ENCODE peak calls at places on chromosomes 12 and 14, in ten cellular contexts. W is cardiac muscle cell, T is breast epithelium, O is BJ, P is astrocyte of the spinal cord, V is fibroblast of mammary gland, G is HFF-Myc, J is astrocyte, A is psoas muscle, X is tibial artery. I is an unnamed sample.

GRCh38 chr12:74644681-74645080 is 107.0 kb downstream of the ATXN7L3B start:
- DNase-seq in X (no peak), G (no peak), W (no peak), V (no peak), J (no peak), T (no peak), A (no peak), O (no peak), P (no peak), I (no peak)

GRCh38 chr12:14886271-14886670 is 617 bp upstream of the MGP start:
- DNase-seq in P (no peak), X (no peak), O (no peak), W (no peak), J (no peak), A (no peak), T (no peak), G (no peak), V (no peak), I (no peak)

GRCh38 chr14:42110167-42110566 is 503.5 kb downstream of the LRFN5 start:
- DNase-seq in G (peak), V (peak), J (peak), A (no peak), W (peak), X (no peak), O (no peak), T (no peak), P (peak), I (peak)

GRCh38 chr12:14554281-14555008 is 13.2 kb downstream of the PLBD1 start:
- DNase-seq in W (peak), G (no peak), X (peak), T (peak), O (no peak), A (peak), V (peak), P (no peak), J (no peak), I (no peak)

GRCh38 chr12:66092559-66093269 is 37.8 kb downstream of the LLPH start:
- DNase-seq in W (peak), T (no peak), X (no peak), G (no peak), A (no peak), J (no peak), V (peak), P (peak), O (no peak), I (no peak)

GRCh38 chr12:94561943-94562411 is 88.4 kb downstream of the TMCC3 start:
- DNase-seq in O (no peak), J (no peak), A (peak), P (peak), T (peak), X (no peak), V (no peak), W (no peak), G (no peak), I (no peak)

GRCh38 chr12:124573839-124574786 is 6.7 kb upstream of the NCOR2 start:
- DNase-seq in T (no peak), A (no peak), X (no peak), O (no peak), V (no peak), G (no peak), W (no peak), P (no peak), J (no peak), I (no peak)

GRCh38 chr14:54675236-54676125 is 108.6 kb downstream of the SAMD4A start:
- DNase-seq in V (no peak), G (no peak), P (peak), A (no peak), X (no peak), O (no peak), W (no peak), J (no peak), T (no peak), I (no peak)

GRCh38 chr12:45213107-45213506 is 2.8 kb upstream of the ANO6 start:
- DNase-seq in J (no peak), G (no peak), P (no peak), W (no peak), T (no peak), V (no peak), O (no peak), A (no peak), X (no peak), I (no peak)

GRCh38 chr12:106291342-106291741 is 11.2 kb upstream of the TCP11L2 start:
- DNase-seq in A (no peak), V (no peak), W (peak), X (no peak), J (no peak), O (no peak), G (no peak), T (no peak), P (no peak), I (no peak)

GRCh38 chr12:47747115-47747514 is 11.6 kb downstream of the RAPGEF3 start:
- DNase-seq in W (no peak), V (no peak), A (no peak), P (no peak), O (no peak), T (no peak), G (no peak), J (no peak), X (no peak), I (no peak)

GRCh38 chr12:5193569-5193968 is 149.9 kb downstream of the KCNA5 start:
- DNase-seq in T (no peak), X (no peak), J (no peak), V (no peak), W (no peak), A (no peak), P (no peak), G (no peak), O (no peak), I (no peak)

GRCh38 chr12:27573972-27574371 is 50.0 kb downstream of the PPFIBP1 start:
- DNase-seq in A (no peak), T (no peak), P (peak), V (peak), J (peak), X (no peak), O (peak), G (peak), W (peak), I (peak)

GRCh38 chr14:51865953-51866747 is 5.7 kb downstream of the GNG2 start:
- DNase-seq in G (no peak), A (no peak), W (no peak), T (no peak), V (no peak), X (no peak), O (no peak), P (no peak), J (no peak), I (no peak)

GRCh38 chr14:24909523-24910302 is 140.2 kb downstream of the STXBP6 start:
- DNase-seq in T (no peak), V (no peak), J (no peak), O (no peak), G (no peak), A (no peak), W (no peak), X (no peak), P (no peak), I (no peak)

GRCh38 chr12:27782481-27782880 is 2.4 kb upstream of the MANSC4 start:
- DNase-seq in O (no peak), X (no peak), A (no peak), G (no peak), T (no peak), P (no peak), J (no peak), V (no peak), W (no peak), I (no peak)

GRCh38 chr12:114834621-114835020 is 150.6 kb upstream of the TBX3 start:
- DNase-seq in O (no peak), J (peak), V (peak), P (peak), A (no peak), W (peak), X (no peak), T (no peak), G (peak), I (no peak)

GRCh38 chr12:89051065-89051677 is 301.1 kb downstream of the DUSP6 start:
- DNase-seq in V (peak), X (no peak), J (peak), G (no peak), O (peak), A (no peak), W (peak), T (no peak), P (peak), I (no peak)

GRCh38 chr12:34291001-34291400 is 268.7 kb downstream of the ALG10 start:
- DNase-seq in X (no peak), O (no peak), P (no peak), W (no peak), V (no peak), A (no peak), G (no peak), T (no peak), J (no peak), I (no peak)

GRCh38 chr14:55430024-55430690 is 10.3 kb downstream of the TBPL2 start:
- DNase-seq in J (peak), X (no peak), A (no peak), W (peak), P (peak), G (peak), O (peak), V (peak), T (no peak), I (no peak)

GRCh38 chr12:120736404-120737331 is 11.0 kb downstream of the ACADS start:
- DNase-seq in J (no peak), A (no peak), P (no peak), O (no peak), W (no peak), G (no peak), X (no peak), T (no peak), V (no peak), I (no peak)

GRCh38 chr14:64970776-64971451 is 1.2 kb downstream of the RAB15 start:
- DNase-seq in A (no peak), G (no peak), P (no peak), O (no peak), T (no peak), X (no peak), V (no peak), W (no peak), J (no peak), I (no peak)

GRCh38 chr14:94500264-94500663 is 9.0 kb downstream of the SERPINA12 start:
- DNase-seq in A (no peak), V (no peak), X (no peak), J (no peak), O (no peak), P (no peak), G (no peak), W (no peak), T (no peak), I (no peak)

GRCh38 chr14:77181603-77182437 is at the start of gene TMEM63C:
- DNase-seq in J (peak), O (no peak), G (no peak), V (no peak), A (no peak), X (no peak), T (peak), P (no peak), W (peak), I (no peak)

GRCh38 chr12:108633534-108634224 is at the start of gene SELPLG:
- DNase-seq in P (no peak), O (no peak), G (no peak), A (peak), T (peak), X (peak), J (no peak), V (no peak), W (no peak), I (no peak)

GRCh38 chr12:118135788-118136558 is at the start of gene PEBP1:
- DNase-seq in T (peak), P (peak), V (peak), W (peak), J (peak), A (peak), X (peak), G (peak), O (peak), I (peak)

GRCh38 chr12:89064151-89064550 is 288.1 kb downstream of the DUSP6 start:
- DNase-seq in J (no peak), X (no peak), P (no peak), W (no peak), G (no peak), A (no peak), O (no peak), V (no peak), T (no peak), I (no peak)

GRCh38 chr12:15910864-15911696 is at the start of gene DERA:
- DNase-seq in P (peak), W (peak), X (peak), V (peak), J (peak), G (no peak), T (peak), O (peak), A (peak), I (no peak)

GRCh38 chr12:64912501-64912900 is 88.1 kb downstream of the TBC1D30 start:
- DNase-seq in A (peak), T (no peak), G (no peak), V (peak), O (no peak), W (peak), P (peak), J (peak), X (no peak), I (no peak)

GRCh38 chr12:95852133-95852532 is 6.6 kb upstream of the SNRPF start:
- DNase-seq in P (no peak), T (no peak), G (no peak), A (no peak), W (no peak), O (no peak), J (no peak), V (no peak), X (no peak), I (no peak)

GRCh38 chr12:95851609-95852008 is 7.1 kb upstream of the SNRPF start:
- DNase-seq in W (no peak), O (no peak), J (no peak), P (no peak), T (no peak), V (no peak), X (no peak), A (no peak), G (no peak), I (no peak)

DNA sequence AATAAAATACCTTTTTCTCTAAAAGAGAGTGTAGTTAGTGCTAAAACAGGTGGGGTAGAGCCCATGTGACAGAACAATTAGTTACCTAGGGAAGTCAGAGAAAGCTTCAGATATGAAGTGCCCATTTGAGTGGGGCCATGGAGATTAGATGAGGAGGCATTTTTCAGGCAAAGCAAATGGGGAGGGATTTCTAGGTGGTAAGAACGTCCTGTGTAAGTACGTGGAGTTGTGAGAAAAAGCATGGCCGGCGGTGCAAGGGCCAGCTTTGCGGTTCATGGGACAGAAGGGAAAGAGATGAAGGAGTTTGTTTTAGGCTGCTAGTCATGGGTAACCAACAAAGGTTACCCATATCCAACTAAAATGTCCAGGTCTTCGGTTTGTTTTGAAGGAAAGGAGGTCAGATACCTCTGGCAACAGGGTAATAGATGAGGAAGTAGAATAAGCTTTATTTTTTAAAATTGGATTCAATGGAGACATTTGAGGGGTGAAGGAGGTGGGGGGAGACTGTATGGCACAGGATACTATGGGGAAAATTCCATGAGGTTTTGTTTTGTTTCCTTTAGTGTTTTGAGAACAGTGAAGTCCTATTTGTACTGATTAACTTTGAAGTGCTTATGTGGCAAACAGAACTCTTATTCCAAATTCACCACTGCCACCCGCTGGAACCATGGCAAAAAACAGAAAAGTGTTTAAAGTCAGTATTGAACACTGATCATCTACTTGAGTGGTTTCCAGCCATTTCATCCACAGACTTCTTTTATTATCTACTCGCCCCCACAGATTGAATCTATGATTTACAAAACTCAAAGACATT is 10.0 kb upstream of the SNRPF start:
- DNase-seq in A (no peak), T (no peak), J (no peak), V (peak), P (peak), G (peak), O (no peak), X (no peak), W (peak), I (no peak)
- TF ChIP-seq CTCF in A (no peak), T (no peak), J (peak), V (peak), P (peak), G (peak), O (peak), X (no peak), W (peak), I (peak)

GRCh38 chr14:23481992-23482813 is 12.7 kb downstream of the NGDN start:
- DNase-seq in P (no peak), W (no peak), G (no peak), A (no peak), O (no peak), J (no peak), V (no peak), X (no peak), T (no peak), I (no peak)

GRCh38 chr14:23482814-23483128 is 13.3 kb downstream of the NGDN start:
- DNase-seq in J (no peak), T (no peak), A (no peak), X (no peak), G (no peak), P (no peak), V (no peak), W (no peak), O (no peak), I (no peak)

GRCh38 chr14:23481362-23481970 is 12.0 kb downstream of the NGDN start:
- DNase-seq in T (no peak), G (no peak), A (no peak), V (peak), W (peak), O (no peak), X (no peak), P (peak), J (no peak), I (no peak)

GRCh38 chr14:23485311-23485710 is 15.8 kb downstream of the NGDN start:
- DNase-seq in W (no peak), J (no peak), T (no peak), P (no peak), V (no peak), O (no peak), A (no peak), X (no peak), G (no peak), I (no peak)

DNA sequence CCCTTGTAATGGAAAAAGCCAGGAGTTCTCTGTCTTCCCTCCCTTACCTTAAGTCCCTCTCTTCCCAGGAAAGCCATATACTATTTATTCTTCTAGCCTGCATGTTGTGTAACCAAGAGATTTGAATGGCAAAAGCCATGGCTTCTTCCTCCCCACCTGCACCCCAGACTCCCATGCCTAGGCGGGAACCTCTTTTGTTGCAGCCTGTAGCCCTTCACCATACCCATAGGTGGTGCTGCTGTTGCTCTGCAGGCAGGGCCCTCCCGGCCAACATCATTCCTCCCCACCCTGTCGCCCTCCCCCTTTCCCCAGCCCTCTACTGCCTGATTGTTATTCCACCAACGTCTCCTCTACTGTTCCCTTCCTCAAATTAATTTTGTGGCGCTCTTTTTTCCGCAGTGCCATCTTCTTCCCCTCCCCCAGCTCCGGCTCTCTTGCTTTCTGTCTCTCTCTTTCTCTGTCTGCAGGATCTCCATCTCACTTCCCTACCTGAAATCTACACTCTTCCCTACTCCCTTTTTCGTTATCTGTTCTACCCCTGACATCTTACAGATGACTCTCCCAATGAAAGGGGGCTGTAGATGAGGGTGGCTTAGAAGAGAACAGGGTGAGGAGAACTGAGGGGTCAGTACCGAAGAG is 13.8 kb downstream of the NGDN start:
- DNase-seq in O (no peak), X (no peak), T (no peak), G (no peak), J (no peak), A (no peak), V (peak), W (peak), P (no peak), I (no peak)
- H3K4me3 ChIP-seq in O (no peak), X (no peak), T (no peak), G (no peak), J (no peak), A (no peak), V (no peak), W (no peak), P (no peak), I (no peak)

GRCh38 chr14:74841230-74842207 is 34.4 kb downstream of the PROX2 start:
- DNase-seq in J (no peak), X (no peak), V (no peak), P (no peak), O (no peak), G (no peak), A (no peak), W (no peak), T (no peak), I (no peak)

GRCh38 chr14:74846968-74847549 is 28.9 kb downstream of the PROX2 start:
- DNase-seq in O (no peak), A (no peak), V (peak), G (peak), W (peak), X (no peak), P (peak), T (no peak), J (peak), I (no peak)

GRCh38 chr14:74846168-74846567 is 29.8 kb downstream of the PROX2 start:
- DNase-seq in T (no peak), V (peak), P (peak), A (no peak), X (no peak), G (peak), J (peak), O (peak), W (peak), I (no peak)

GRCh38 chr14:74840603-74841030 is 35.3 kb downstream of the PROX2 start:
- DNase-seq in X (no peak), W (no peak), A (no peak), G (no peak), O (no peak), V (no peak), P (no peak), T (no peak), J (no peak), I (no peak)

DNA sequence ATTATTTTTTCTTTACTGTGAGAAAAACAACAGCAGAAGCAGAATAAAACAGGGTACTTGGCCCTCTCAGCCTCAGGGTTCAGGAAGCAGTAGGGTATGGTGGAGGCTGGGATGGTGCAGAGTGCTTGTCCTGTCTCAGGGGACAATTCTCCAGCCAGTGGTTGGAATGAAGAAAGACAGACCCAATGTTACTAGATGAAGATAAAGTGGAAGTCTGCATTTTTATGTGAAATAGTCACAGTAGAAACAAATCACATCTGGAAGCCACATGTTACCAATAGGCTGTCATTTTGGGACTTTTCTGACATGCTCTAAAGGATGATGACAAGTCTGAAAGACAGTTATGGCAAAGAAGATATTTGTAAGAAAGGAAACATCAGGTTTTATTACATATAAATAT is 32.3 kb downstream of the PROX2 start:
- DNase-seq in J (peak), W (peak), T (no peak), A (no peak), P (peak), X (no peak), G (peak), V (peak), O (no peak), I (no peak)
- TF ChIP-seq CTCF in J (peak), W (no peak), T (no peak), A (no peak), P (no peak), X (no peak), G (peak), V (peak), O (peak), I (peak)

DNA sequence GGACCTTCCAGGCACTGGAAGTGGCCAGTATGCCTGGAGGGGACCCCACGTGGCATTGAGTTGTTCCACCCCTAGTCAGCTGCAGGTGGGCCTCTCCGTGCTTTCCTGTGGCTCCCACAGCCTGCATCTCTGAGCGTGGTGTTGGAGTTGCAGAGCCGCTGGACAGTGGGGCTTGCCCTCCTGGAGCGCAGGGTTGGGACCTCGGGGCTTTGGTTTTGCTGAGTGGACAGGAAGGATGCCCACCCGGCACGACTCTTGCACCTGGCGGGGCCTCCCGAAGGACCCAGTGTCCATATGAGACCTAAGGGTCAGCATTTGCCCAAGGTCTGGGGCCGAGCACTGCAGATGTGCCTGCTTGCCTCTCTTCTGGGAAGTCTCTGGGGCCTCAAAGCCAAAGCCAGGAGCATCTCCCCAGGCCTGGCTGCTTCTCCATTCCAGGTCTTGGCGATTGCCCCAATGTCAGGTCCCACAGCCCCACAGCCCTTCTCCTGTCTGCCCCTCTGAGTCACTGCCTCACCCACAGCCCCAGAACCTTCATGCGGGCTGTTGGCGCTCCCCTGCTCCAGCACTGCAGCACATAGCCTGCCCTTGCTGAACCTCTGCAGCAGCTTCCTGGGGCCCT is 1.5 kb downstream of the PACS2 start:
- DNase-seq in A (no peak), J (no peak), W (no peak), O (no peak), P (no peak), G (no peak), X (peak), T (no peak), V (no peak), I (no peak)
- H3K4me3 ChIP-seq in A (peak), J (peak), W (peak), O (peak), P (peak), G (peak), X (peak), T (peak), V (peak), I (peak)